ENCODE peak calls at places on chromosome 5, in four cellular contexts. One of them, this sample, is unnamed.

GRCh38 chr5:105903069-105903468 is 1767.7 kb downstream of the EFNA5 start:
- DNase-seq in Panc1: no peak
- DNase-seq in NCI-H510A treated with DMSO at 0.1 percent for 48 hours: no peak
- DNase-seq in upper lobe of right lung: no peak
- DNase-seq in this sample: no peak

GRCh38 chr5:5421149-5421960 is 1.1 kb upstream of the ICE1 start:
- DNase-seq in upper lobe of right lung: no peak
- DNase-seq in NCI-H510A treated with DMSO at 0.1 percent for 48 hours: peak
- DNase-seq in Panc1: no peak
- DNase-seq in this sample: peak

GRCh38 chr5:37875051-37875787 is 35.4 kb upstream of the GDNF start:
- DNase-seq in NCI-H510A treated with DMSO at 0.1 percent for 48 hours: no peak
- DNase-seq in upper lobe of right lung: no peak
- DNase-seq in Panc1: no peak
- DNase-seq in this sample: no peak

GRCh38 chr5:84725946-84726570 is 341.4 kb upstream of the EDIL3 start:
- DNase-seq in NCI-H510A treated with DMSO at 0.1 percent for 48 hours: no peak
- DNase-seq in upper lobe of right lung: no peak
- DNase-seq in Panc1: no peak
- DNase-seq in this sample: no peak

GRCh38 chr5:56852228-56853000 is 37.1 kb downstream of the MAP3K1 start:
- DNase-seq in upper lobe of right lung: no peak
- DNase-seq in Panc1: no peak
- DNase-seq in NCI-H510A treated with DMSO at 0.1 percent for 48 hours: no peak
- DNase-seq in this sample: no peak

GRCh38 chr5:96649251-96649937 is 12.8 kb upstream of the CAST start:
- DNase-seq in Panc1: no peak
- DNase-seq in upper lobe of right lung: no peak
- DNase-seq in NCI-H510A treated with DMSO at 0.1 percent for 48 hours: no peak
- DNase-seq in this sample: no peak

GRCh38 chr5:45385321-45386058 is 310.7 kb downstream of the HCN1 start:
- DNase-seq in upper lobe of right lung: no peak
- DNase-seq in NCI-H510A treated with DMSO at 0.1 percent for 48 hours: no peak
- DNase-seq in Panc1: no peak
- DNase-seq in this sample: no peak

GRCh38 chr5:4941957-4942830 is 197.9 kb upstream of the ADAMTS16 start:
- DNase-seq in NCI-H510A treated with DMSO at 0.1 percent for 48 hours: no peak
- DNase-seq in upper lobe of right lung: no peak
- DNase-seq in Panc1: no peak
- DNase-seq in this sample: no peak

GRCh38 chr5:118224546-118224945 is 763.8 kb downstream of the DTWD2 start:
- DNase-seq in upper lobe of right lung: no peak
- DNase-seq in NCI-H510A treated with DMSO at 0.1 percent for 48 hours: no peak
- DNase-seq in Panc1: no peak
- DNase-seq in this sample: no peak

GRCh38 chr5:79743846-79744605 is 54.4 kb downstream of the CMYA5 start:
- DNase-seq in Panc1: no peak
- DNase-seq in upper lobe of right lung: no peak
- DNase-seq in NCI-H510A treated with DMSO at 0.1 percent for 48 hours: no peak
- DNase-seq in this sample: no peak

GRCh38 chr5:135356522-135357318 is 42.3 kb downstream of the MACROH2A1 start:
- DNase-seq in upper lobe of right lung: no peak
- DNase-seq in NCI-H510A treated with DMSO at 0.1 percent for 48 hours: no peak
- DNase-seq in Panc1: no peak
- DNase-seq in this sample: no peak

GRCh38 chr5:135149956-135150723 is 116.1 kb upstream of the PITX1 start:
- DNase-seq in upper lobe of right lung: no peak
- DNase-seq in NCI-H510A treated with DMSO at 0.1 percent for 48 hours: no peak
- DNase-seq in Panc1: no peak
- DNase-seq in this sample: no peak

GRCh38 chr5:36060516-36060885 is 6.2 kb downstream of the UGT3A2 start:
- DNase-seq in Panc1: no peak
- DNase-seq in upper lobe of right lung: no peak
- DNase-seq in NCI-H510A treated with DMSO at 0.1 percent for 48 hours: no peak
- DNase-seq in this sample: no peak

GRCh38 chr5:94168151-94168550 is 426.8 kb upstream of the POU5F2 start:
- DNase-seq in upper lobe of right lung: no peak
- DNase-seq in Panc1: no peak
- DNase-seq in NCI-H510A treated with DMSO at 0.1 percent for 48 hours: no peak
- DNase-seq in this sample: no peak